ENCODE peak calls at places on chromosomes 1 and 21, in eight cellular contexts. One of them, this sample, is unnamed.

GRCh38 chr1:169859001-169859400 is 34.7 kb downstream of the SCYL3 start:
- DNase-seq in fibroblast of mammary gland: no peak
- DNase-seq in fibroblast of lung: no peak
- DNase-seq in uterus: no peak
- DNase-seq in hepatocyte: no peak
- DNase-seq in suprapubic skin: no peak
- DNase-seq in fibroblast of pulmonary artery: no peak
- DNase-seq in IMR-90: no peak
- DNase-seq in this sample: no peak

GRCh38 chr1:151935154-151935553 is 25.8 kb upstream of the THEM4 start:
- DNase-seq in fibroblast of lung: peak; percentile 59
- DNase-seq in fibroblast of mammary gland: peak; percentile 48
- DNase-seq in hepatocyte: peak; percentile 39
- DNase-seq in uterus: no peak
- DNase-seq in IMR-90: peak; percentile 41
- DNase-seq in fibroblast of pulmonary artery: peak; percentile 28
- DNase-seq in suprapubic skin: no peak
- DNase-seq in this sample: peak; percentile 46

GRCh38 chr1:117611894-117612481 is 6.1 kb downstream of the TENT5C start:
- DNase-seq in fibroblast of pulmonary artery: no peak
- DNase-seq in uterus: no peak
- DNase-seq in hepatocyte: no peak
- DNase-seq in fibroblast of lung: peak; percentile 59
- DNase-seq in fibroblast of mammary gland: peak; percentile 34
- DNase-seq in suprapubic skin: no peak
- DNase-seq in IMR-90: no peak
- DNase-seq in this sample: peak; percentile 12

GRCh38 chr1:76862447-76862846 is 4.8 kb upstream of the ST6GALNAC5 start:
- DNase-seq in hepatocyte: no peak
- DNase-seq in fibroblast of lung: peak; percentile 91
- DNase-seq in suprapubic skin: no peak
- DNase-seq in IMR-90: peak; percentile 75
- DNase-seq in fibroblast of pulmonary artery: no peak
- DNase-seq in fibroblast of mammary gland: peak; percentile 69
- DNase-seq in uterus: no peak
- DNase-seq in this sample: no peak

GRCh38 chr21:14096172-14096571 is 114.6 kb downstream of the LIPI start:
- DNase-seq in uterus: no peak
- DNase-seq in fibroblast of lung: no peak
- DNase-seq in fibroblast of mammary gland: no peak
- DNase-seq in hepatocyte: no peak
- DNase-seq in suprapubic skin: no peak
- DNase-seq in fibroblast of pulmonary artery: no peak
- DNase-seq in IMR-90: no peak
- DNase-seq in this sample: no peak

GRCh38 chr1:155015527-155016230 is 13.1 kb downstream of the ZBTB7B start:
- DNase-seq in fibroblast of lung: no peak
- DNase-seq in uterus: no peak
- DNase-seq in fibroblast of mammary gland: no peak
- DNase-seq in suprapubic skin: no peak
- DNase-seq in fibroblast of pulmonary artery: no peak
- DNase-seq in hepatocyte: no peak
- DNase-seq in IMR-90: no peak
- DNase-seq in this sample: no peak

GRCh38 chr1:81330111-81330510 is 470.6 kb upstream of the ADGRL2 start:
- DNase-seq in hepatocyte: no peak
- DNase-seq in uterus: no peak
- DNase-seq in IMR-90: no peak
- DNase-seq in suprapubic skin: no peak
- DNase-seq in fibroblast of pulmonary artery: no peak
- DNase-seq in fibroblast of mammary gland: no peak
- DNase-seq in fibroblast of lung: no peak
- DNase-seq in this sample: no peak

GRCh38 chr1:181219938-181220337 is 131.4 kb downstream of the IER5 start:
- DNase-seq in hepatocyte: no peak
- DNase-seq in fibroblast of pulmonary artery: no peak
- DNase-seq in fibroblast of lung: peak; percentile 6
- DNase-seq in fibroblast of mammary gland: peak; percentile 28
- DNase-seq in suprapubic skin: no peak
- DNase-seq in uterus: no peak
- DNase-seq in IMR-90: peak; percentile 4
- DNase-seq in this sample: peak; percentile 2

GRCh38 chr1:112234710-112235109 is 161.3 kb upstream of the CTTNBP2NL start:
- DNase-seq in fibroblast of mammary gland: no peak
- DNase-seq in IMR-90: no peak
- DNase-seq in fibroblast of pulmonary artery: no peak
- DNase-seq in suprapubic skin: no peak
- DNase-seq in fibroblast of lung: no peak
- DNase-seq in hepatocyte: no peak
- DNase-seq in uterus: no peak
- DNase-seq in this sample: no peak

GRCh38 chr1:55369474-55369873 is 154.3 kb upstream of the USP24 start:
- DNase-seq in IMR-90: peak; percentile 57
- DNase-seq in fibroblast of mammary gland: peak; percentile 62
- DNase-seq in suprapubic skin: no peak
- DNase-seq in fibroblast of pulmonary artery: peak; percentile 57
- DNase-seq in uterus: no peak
- DNase-seq in hepatocyte: no peak
- DNase-seq in fibroblast of lung: peak; percentile 77
- DNase-seq in this sample: peak; percentile 66

GRCh38 chr1:52855584-52855983 is 13.0 kb downstream of the ZYG11A start:
- DNase-seq in fibroblast of pulmonary artery: no peak
- DNase-seq in uterus: no peak
- DNase-seq in fibroblast of lung: no peak
- DNase-seq in fibroblast of mammary gland: no peak
- DNase-seq in hepatocyte: no peak
- DNase-seq in IMR-90: no peak
- DNase-seq in suprapubic skin: no peak
- DNase-seq in this sample: no peak

GRCh38 chr1:19209439-19209989 is 552 bp downstream of the UBR4 start:
- DNase-seq in suprapubic skin: peak; percentile 78
- DNase-seq in uterus: peak; percentile 36
- DNase-seq in fibroblast of lung: peak; percentile 49
- DNase-seq in fibroblast of pulmonary artery: peak; percentile 53
- DNase-seq in hepatocyte: peak; percentile 60
- DNase-seq in fibroblast of mammary gland: peak; percentile 61
- DNase-seq in IMR-90: peak; percentile 61
- DNase-seq in this sample: peak; percentile 64

GRCh38 chr1:54221113-54221834 is 21.3 kb downstream of the MRPL37 start:
- DNase-seq in fibroblast of mammary gland: no peak
- DNase-seq in uterus: no peak
- DNase-seq in hepatocyte: no peak
- DNase-seq in IMR-90: no peak
- DNase-seq in suprapubic skin: no peak
- DNase-seq in fibroblast of lung: no peak
- DNase-seq in fibroblast of pulmonary artery: no peak
- DNase-seq in this sample: no peak

GRCh38 chr1:96059276-96059675 is 662.3 kb upstream of the PTBP2 start:
- DNase-seq in fibroblast of lung: no peak
- DNase-seq in IMR-90: no peak
- DNase-seq in hepatocyte: no peak
- DNase-seq in uterus: no peak
- DNase-seq in suprapubic skin: no peak
- DNase-seq in fibroblast of mammary gland: no peak
- DNase-seq in fibroblast of pulmonary artery: no peak
- DNase-seq in this sample: no peak

GRCh38 chr1:96060621-96061020 is 661.0 kb upstream of the PTBP2 start:
- DNase-seq in uterus: no peak
- DNase-seq in fibroblast of lung: no peak
- DNase-seq in fibroblast of pulmonary artery: no peak
- DNase-seq in hepatocyte: no peak
- DNase-seq in fibroblast of mammary gland: no peak
- DNase-seq in suprapubic skin: no peak
- DNase-seq in IMR-90: no peak
- DNase-seq in this sample: no peak

DNA sequence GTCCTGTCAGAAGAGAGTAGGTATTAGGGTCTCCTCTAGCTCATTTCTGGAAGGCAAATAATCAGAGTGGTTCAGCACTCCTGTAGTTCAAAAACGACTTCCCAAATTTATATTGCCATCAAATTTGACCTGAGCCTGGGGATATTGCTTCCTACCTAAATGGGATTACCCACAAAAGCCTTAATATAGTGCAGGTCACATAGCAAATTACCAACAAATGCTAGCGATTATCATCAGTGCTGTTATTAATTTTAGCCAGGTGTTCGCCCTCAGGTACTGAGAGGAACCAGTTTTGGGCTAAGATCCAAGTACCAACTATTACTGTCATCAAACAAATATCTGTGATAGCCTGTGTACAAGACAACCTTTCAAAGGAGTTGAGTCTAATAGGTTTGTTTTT is 661.8 kb upstream of the PTBP2 start:
- DNase-seq in IMR-90: no peak
- DNase-seq in suprapubic skin: no peak
- DNase-seq in fibroblast of lung: no peak
- DNase-seq in fibroblast of pulmonary artery: no peak
- DNase-seq in fibroblast of mammary gland: no peak
- DNase-seq in hepatocyte: no peak
- DNase-seq in uterus: no peak
- DNase-seq in this sample: no peak
- TF ChIP-seq CTCF in IMR-90: no peak
- TF ChIP-seq CTCF in suprapubic skin: no peak
- TF ChIP-seq CTCF in fibroblast of lung: no peak
- TF ChIP-seq CTCF in fibroblast of pulmonary artery: no peak
- TF ChIP-seq CTCF in fibroblast of mammary gland: no peak
- TF ChIP-seq CTCF in hepatocyte: no peak
- TF ChIP-seq CTCF in uterus: no peak
- TF ChIP-seq CTCF in this sample: no peak

GRCh38 chr1:231970684-231971083 is 344.1 kb downstream of the DISC1 start:
- DNase-seq in fibroblast of mammary gland: no peak
- DNase-seq in suprapubic skin: no peak
- DNase-seq in fibroblast of pulmonary artery: no peak
- DNase-seq in hepatocyte: no peak
- DNase-seq in fibroblast of lung: no peak
- DNase-seq in IMR-90: no peak
- DNase-seq in uterus: no peak
- DNase-seq in this sample: no peak
- H3K4me3 ChIP-seq in fibroblast of mammary gland: no peak overlapping the region
- H3K4me3 ChIP-seq in suprapubic skin: no peak overlapping the region
- H3K4me3 ChIP-seq in fibroblast of pulmonary artery: no peak overlapping the region
- H3K4me3 ChIP-seq in hepatocyte: no peak overlapping the region
- H3K4me3 ChIP-seq in fibroblast of lung: no peak overlapping the region
- H3K4me3 ChIP-seq in IMR-90: no peak overlapping the region
- H3K4me3 ChIP-seq in uterus: no peak overlapping the region
- H3K4me3 ChIP-seq in this sample: no peak overlapping the region

DNA sequence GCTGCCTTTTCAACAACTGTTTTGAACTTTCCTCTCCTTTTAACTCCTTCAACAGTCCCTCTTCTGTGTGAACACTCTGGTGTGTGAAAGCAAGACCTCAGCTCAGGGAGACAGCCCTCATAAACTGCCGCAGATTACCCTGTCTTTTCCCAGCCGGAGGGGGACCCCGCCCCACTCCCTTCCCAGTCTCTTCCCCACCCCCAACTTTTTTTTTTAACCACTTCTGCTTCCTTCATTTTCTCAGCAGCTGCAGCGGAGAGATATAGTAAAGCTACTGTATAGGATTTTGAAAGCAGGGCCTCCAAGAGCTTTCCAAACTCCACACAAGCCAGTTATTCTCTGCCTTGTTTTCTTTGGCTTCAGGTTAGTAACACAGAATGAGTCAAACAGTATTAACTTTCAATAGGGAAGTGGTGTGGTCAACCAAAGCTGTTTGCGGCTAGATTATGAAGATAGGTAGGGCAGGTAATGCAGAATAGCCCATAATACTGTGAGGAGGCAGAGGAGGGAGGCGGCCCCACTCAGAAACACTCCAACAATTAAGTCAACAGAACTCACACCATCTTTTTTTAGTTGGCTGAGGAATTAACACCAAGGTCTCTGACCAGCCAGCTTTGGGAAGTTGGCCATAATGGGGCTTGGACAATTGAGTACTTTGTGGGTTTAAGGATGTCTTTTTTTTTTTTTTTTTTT is 176.9 kb downstream of the CLIC6 start:
- DNase-seq in suprapubic skin: no peak
- DNase-seq in hepatocyte: peak; percentile 61
- DNase-seq in uterus: no peak
- DNase-seq in fibroblast of mammary gland: peak; percentile 88
- DNase-seq in fibroblast of lung: peak; percentile 95
- DNase-seq in fibroblast of pulmonary artery: peak; percentile 85
- DNase-seq in IMR-90: peak; percentile 90
- DNase-seq in this sample: peak; percentile 82
- TF ChIP-seq CTCF in suprapubic skin: no peak
- TF ChIP-seq CTCF in hepatocyte: no peak
- TF ChIP-seq CTCF in uterus: no peak
- TF ChIP-seq CTCF in fibroblast of mammary gland: no peak
- TF ChIP-seq CTCF in fibroblast of lung: no peak
- TF ChIP-seq CTCF in fibroblast of pulmonary artery: no peak
- TF ChIP-seq CTCF in IMR-90: no peak
- TF ChIP-seq CTCF in this sample: no peak

GRCh38 chr1:186577633-186578032 is 102.6 kb downstream of the PTGS2 start:
- DNase-seq in fibroblast of mammary gland: no peak
- DNase-seq in fibroblast of pulmonary artery: no peak
- DNase-seq in suprapubic skin: no peak
- DNase-seq in hepatocyte: no peak
- DNase-seq in fibroblast of lung: no peak
- DNase-seq in uterus: no peak
- DNase-seq in IMR-90: no peak
- DNase-seq in this sample: no peak

GRCh38 chr1:186577201-186577600 is 103.0 kb downstream of the PTGS2 start:
- DNase-seq in hepatocyte: no peak
- DNase-seq in fibroblast of pulmonary artery: no peak
- DNase-seq in fibroblast of mammary gland: no peak
- DNase-seq in fibroblast of lung: no peak
- DNase-seq in uterus: no peak
- DNase-seq in IMR-90: no peak
- DNase-seq in suprapubic skin: no peak
- DNase-seq in this sample: no peak

GRCh38 chr1:186574951-186575747 is 105.1 kb downstream of the PTGS2 start:
- DNase-seq in fibroblast of lung: peak; percentile 72
- DNase-seq in uterus: no peak
- DNase-seq in hepatocyte: no peak
- DNase-seq in IMR-90: no peak
- DNase-seq in fibroblast of mammary gland: peak; percentile 35
- DNase-seq in suprapubic skin: no peak
- DNase-seq in fibroblast of pulmonary artery: peak; percentile 85
- DNase-seq in this sample: peak; percentile 47

GRCh38 chr1:186572509-186572908 is 107.7 kb downstream of the PTGS2 start:
- DNase-seq in fibroblast of lung: no peak
- DNase-seq in fibroblast of pulmonary artery: no peak
- DNase-seq in hepatocyte: no peak
- DNase-seq in uterus: no peak
- DNase-seq in suprapubic skin: no peak
- DNase-seq in IMR-90: no peak
- DNase-seq in fibroblast of mammary gland: no peak
- DNase-seq in this sample: no peak

DNA sequence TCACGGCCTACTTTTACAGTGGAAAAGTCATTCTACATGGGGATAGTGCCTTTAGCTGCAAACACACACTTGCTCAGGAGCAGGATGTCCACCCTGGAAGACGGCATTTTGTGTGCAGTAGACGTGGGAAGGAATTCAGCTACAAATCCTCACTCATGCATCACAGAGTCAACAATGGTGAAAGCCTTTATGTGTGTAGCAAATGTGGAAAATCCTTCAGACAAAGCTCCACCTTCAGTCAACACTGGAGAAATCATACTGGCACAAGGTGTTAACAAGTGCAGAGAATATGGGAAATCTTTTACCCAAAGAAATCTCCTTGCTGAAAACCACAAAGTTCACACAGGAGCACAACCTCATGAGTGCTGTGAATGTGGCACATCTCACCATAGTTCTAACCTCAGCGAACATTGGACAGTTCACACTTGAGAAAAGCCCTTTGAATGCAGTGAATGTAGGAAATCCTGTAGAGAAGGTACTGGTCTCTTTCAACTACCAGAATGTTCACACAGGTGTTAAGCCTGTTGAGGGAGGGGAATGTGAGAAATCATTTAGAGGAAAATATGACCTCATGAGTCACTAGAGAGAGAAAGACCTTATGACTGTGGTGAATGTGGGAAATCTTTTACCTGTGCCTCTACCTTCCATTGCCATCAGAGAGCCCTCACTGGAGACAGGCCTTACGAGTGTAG is 101.8 kb downstream of the PTGS2 start:
- DNase-seq in hepatocyte: peak; percentile 37
- DNase-seq in uterus: no peak
- DNase-seq in fibroblast of mammary gland: no peak
- DNase-seq in suprapubic skin: no peak
- DNase-seq in fibroblast of lung: no peak
- DNase-seq in fibroblast of pulmonary artery: no peak
- DNase-seq in IMR-90: no peak
- DNase-seq in this sample: no peak
- H3K4me3 ChIP-seq in hepatocyte: no peak overlapping the region
- H3K4me3 ChIP-seq in uterus: no peak overlapping the region
- H3K4me3 ChIP-seq in fibroblast of mammary gland: no peak overlapping the region
- H3K4me3 ChIP-seq in suprapubic skin: no peak overlapping the region
- H3K4me3 ChIP-seq in fibroblast of lung: no peak overlapping the region
- H3K4me3 ChIP-seq in fibroblast of pulmonary artery: no peak overlapping the region
- H3K4me3 ChIP-seq in IMR-90: no peak overlapping the region
- H3K4me3 ChIP-seq in this sample: no peak overlapping the region